ENCODE peak calls at places on chromosome 22, in four cellular contexts. One of them, this sample, is unnamed. For H3K36me3 and H3K4me1, the result is how much of the 10 kb centered on the place peaks cover.

GRCh38 chr22:39419096-39419495 is 19.5 kb downstream of the TAB1 start:
- DNase-seq in kidney: peak
- DNase-seq in hepatocyte: no peak
- DNase-seq in neuronal stem cell: no peak
- DNase-seq in this sample: no peak

GRCh38 chr22:47382164-47382890 is 619.9 kb downstream of the TBC1D22A start:
- DNase-seq in kidney: peak
- DNase-seq in hepatocyte: no peak
- DNase-seq in neuronal stem cell: no peak
- DNase-seq in this sample: no peak

GRCh38 chr22:25172153-25172552 is 27.5 kb upstream of the CRYBB3 start:
- DNase-seq in neuronal stem cell: no peak
- DNase-seq in hepatocyte: peak
- DNase-seq in kidney: no peak
- DNase-seq in this sample: no peak

GRCh38 chr22:22201185-22201924 is 43.2 kb upstream of the VPREB1 start:
- DNase-seq in neuronal stem cell: peak
- DNase-seq in kidney: no peak
- DNase-seq in hepatocyte: no peak
- DNase-seq in this sample: no peak

GRCh38 chr22:19783531-19784395 is 23.2 kb downstream of the TBX1 start:
- DNase-seq in neuronal stem cell: no peak
- DNase-seq in hepatocyte: no peak
- DNase-seq in kidney: peak
- DNase-seq in this sample: no peak

GRCh38 chr22:27879923-27880322 is 39.1 kb downstream of the PITPNB start:
- DNase-seq in hepatocyte: peak
- DNase-seq in neuronal stem cell: no peak
- DNase-seq in kidney: no peak
- DNase-seq in this sample: no peak

GRCh38 chr22:42345458-42345857 is 75.0 kb upstream of the TCF20 start:
- DNase-seq in kidney: no peak
- DNase-seq in neuronal stem cell: no peak
- DNase-seq in hepatocyte: no peak
- DNase-seq in this sample: no peak

GRCh38 chr22:22893891-22894739 is 6.5 kb downstream of the IGLL5 start:
- DNase-seq in neuronal stem cell: no peak
- DNase-seq in kidney: no peak
- DNase-seq in hepatocyte: no peak
- DNase-seq in this sample: no peak

GRCh38 chr22:34886391-34886790 is 179.6 kb upstream of the ISX start:
- DNase-seq in neuronal stem cell: no peak
- DNase-seq in kidney: no peak
- DNase-seq in hepatocyte: no peak
- DNase-seq in this sample: no peak
- H3K36me3 ChIP-seq in neuronal stem cell: under half
- H3K36me3 ChIP-seq in kidney: under half
- H3K36me3 ChIP-seq in hepatocyte: under half
- H3K36me3 ChIP-seq in this sample: under half

DNA sequence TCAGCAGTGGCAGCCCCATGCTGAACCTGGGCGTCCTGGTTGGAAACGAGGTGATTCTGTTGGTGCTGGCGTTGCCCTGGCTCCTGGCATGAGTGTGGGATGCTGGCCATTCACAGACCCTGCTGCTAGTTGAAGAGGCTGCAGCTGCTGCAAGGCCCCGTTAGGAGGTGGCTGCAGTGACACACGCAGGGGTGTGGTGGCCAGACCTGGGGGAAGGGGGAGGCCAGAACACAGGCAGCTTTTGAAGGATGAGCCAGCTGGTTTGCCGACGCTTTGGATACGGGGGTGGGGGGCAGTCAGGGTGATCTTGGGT is 77.2 kb downstream of the MORC2 start:
- DNase-seq in hepatocyte: no peak
- DNase-seq in kidney: peak
- DNase-seq in neuronal stem cell: no peak
- DNase-seq in this sample: no peak
- H3K4me3 ChIP-seq in hepatocyte: no peak
- H3K4me3 ChIP-seq in kidney: no peak
- H3K4me3 ChIP-seq in neuronal stem cell: no peak
- H3K4me3 ChIP-seq in this sample: no peak

GRCh38 chr22:48694296-48694883 is 1133.3 kb downstream of the BRD1 start:
- DNase-seq in kidney: peak
- DNase-seq in neuronal stem cell: no peak
- DNase-seq in hepatocyte: no peak
- DNase-seq in this sample: no peak
- H3K4me1 ChIP-seq in kidney: under half
- H3K4me1 ChIP-seq in neuronal stem cell: under half
- H3K4me1 ChIP-seq in hepatocyte: under half
- H3K4me1 ChIP-seq in this sample: under half

GRCh38 chr22:44191036-44191454 is 10.3 kb downstream of the PARVG start:
- DNase-seq in kidney: peak
- DNase-seq in hepatocyte: no peak
- DNase-seq in neuronal stem cell: no peak
- DNase-seq in this sample: no peak
- H3K36me3 ChIP-seq in kidney: under half
- H3K36me3 ChIP-seq in hepatocyte: under half
- H3K36me3 ChIP-seq in neuronal stem cell: under half
- H3K36me3 ChIP-seq in this sample: under half

DNA sequence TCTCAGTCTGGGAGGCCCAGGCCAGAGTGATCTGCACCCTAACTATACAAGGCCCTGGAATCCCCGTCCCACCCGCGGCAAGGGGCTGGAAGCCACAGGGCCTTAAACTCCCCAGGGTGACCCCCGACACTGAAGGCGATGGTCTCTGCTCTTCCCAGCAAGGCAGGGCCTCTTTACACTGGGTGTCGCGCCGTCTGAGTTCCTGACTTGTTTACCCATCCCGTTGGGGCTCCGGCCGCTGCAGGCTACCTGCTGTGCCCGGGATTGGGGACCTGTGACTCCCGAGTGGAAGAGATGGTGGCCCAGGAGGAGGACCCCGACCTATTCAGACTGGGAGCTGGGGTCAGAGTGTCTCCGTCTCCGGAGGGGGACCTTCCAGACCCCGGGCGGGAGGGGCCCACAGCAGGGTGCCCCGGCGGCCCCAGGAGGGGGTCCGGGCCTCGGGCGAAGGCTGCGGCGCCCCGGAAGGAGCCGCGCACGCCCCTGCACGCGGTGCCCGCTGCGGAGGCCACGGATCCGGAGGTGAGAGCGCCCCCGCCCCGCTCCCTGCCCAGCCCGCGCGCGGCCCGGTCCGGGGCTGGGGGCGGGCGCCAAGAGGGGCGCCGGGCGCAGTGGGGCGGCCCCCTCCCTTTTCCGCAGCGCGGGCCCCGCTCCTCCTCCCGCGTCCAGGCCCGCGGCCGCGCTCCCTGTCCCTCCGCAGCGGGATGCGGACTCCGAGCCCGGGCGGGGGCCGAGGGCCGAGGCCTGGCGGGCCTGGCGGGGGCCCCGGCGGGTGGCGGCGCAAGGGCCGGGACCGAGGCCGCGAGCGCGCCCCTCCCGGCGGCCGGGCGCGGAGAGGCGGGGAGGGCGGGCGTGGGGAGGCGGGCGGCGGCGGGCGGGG is 534 bp upstream of the MPPED1 start:
- DNase-seq in hepatocyte: no peak
- DNase-seq in kidney: no peak
- DNase-seq in neuronal stem cell: no peak
- DNase-seq in this sample: no peak
- H3K4me3 ChIP-seq in hepatocyte: no peak
- H3K4me3 ChIP-seq in kidney: no peak
- H3K4me3 ChIP-seq in neuronal stem cell: peak
- H3K4me3 ChIP-seq in this sample: no peak